ENCODE peak calls at places on chromosomes 13 and 19, in five cellular contexts. J is K562, B is IMR-90, N is A549, X is HepG2. F is an unnamed sample.

GRCh38 chr19:11457115-11457514 is 21.7 kb downstream of the PRKCSH start:
- DNase-seq in J (peak; percentile 42), B (no peak), N (no peak), X (no peak), F (no peak)

GRCh38 chr19:33486936-33487793 is 34.4 kb downstream of the PEPD start:
- DNase-seq in J (no peak), B (no peak), N (no peak), X (no peak), F (no peak)

GRCh38 chr13:50928609-50929274 is 19.2 kb downstream of the RNASEH2B start:
- DNase-seq in J (no peak), B (no peak), N (no peak), X (no peak), F (no peak)

GRCh38 chr13:100753391-100753790 is 78.8 kb upstream of the TMTC4 start:
- DNase-seq in J (no peak), B (no peak), N (no peak), X (no peak), F (no peak)

GRCh38 chr13:34310539-34310938 is 492.6 kb downstream of the RFC3 start:
- DNase-seq in J (no peak), B (no peak), N (no peak), X (no peak), F (no peak)

GRCh38 chr19:45505151-45505995 is 1.9 kb upstream of the VASP start:
- DNase-seq in J (no peak), B (peak; percentile 58), N (no peak), X (no peak), F (no peak)

GRCh38 chr19:29418106-29418684 is 107.6 kb upstream of the VSTM2B start:
- DNase-seq in J (no peak), B (no peak), N (no peak), X (no peak), F (no peak)

GRCh38 chr13:42418184-42418583 is 146.2 kb downstream of the AKAP11 start:
- DNase-seq in J (no peak), B (no peak), N (no peak), X (no peak), F (no peak)

GRCh38 chr13:30998548-30999140 is 66.2 kb downstream of the TEX26 start:
- DNase-seq in J (no peak), B (peak; percentile 73), N (no peak), X (no peak), F (no peak)

GRCh38 chr19:39405261-39405912 is 1.3 kb upstream of the ZFP36 start:
- DNase-seq in J (no peak), B (no peak), N (no peak), X (no peak), F (no peak)

GRCh38 chr13:76887070-76887563 is 912 bp upstream of the KCTD12 start:
- DNase-seq in J (no peak), B (no peak), N (no peak), X (no peak), F (peak; percentile 42)
- TF ChIP-seq BHLHE40 in J (no peak), B (no peak), N (no peak), X (no peak), F (no peak)

GRCh38 chr13:24851546-24851945 is 87.6 kb downstream of the RNF17 start:
- DNase-seq in J (no peak), B (peak; percentile 61), N (no peak), X (no peak), F (no peak)
- TF ChIP-seq BHLHE40 in J (no peak), B (no peak), N (no peak), X (no peak), F (no peak)

GRCh38 chr13:114304346-114305034 is 9.8 kb upstream of the CHAMP1 start:
- DNase-seq in J (no peak), B (no peak), N (no peak), X (no peak), F (no peak)
- TF ChIP-seq BHLHE40 in J (no peak), B (no peak), N (no peak), X (no peak), F (no peak)

DNA sequence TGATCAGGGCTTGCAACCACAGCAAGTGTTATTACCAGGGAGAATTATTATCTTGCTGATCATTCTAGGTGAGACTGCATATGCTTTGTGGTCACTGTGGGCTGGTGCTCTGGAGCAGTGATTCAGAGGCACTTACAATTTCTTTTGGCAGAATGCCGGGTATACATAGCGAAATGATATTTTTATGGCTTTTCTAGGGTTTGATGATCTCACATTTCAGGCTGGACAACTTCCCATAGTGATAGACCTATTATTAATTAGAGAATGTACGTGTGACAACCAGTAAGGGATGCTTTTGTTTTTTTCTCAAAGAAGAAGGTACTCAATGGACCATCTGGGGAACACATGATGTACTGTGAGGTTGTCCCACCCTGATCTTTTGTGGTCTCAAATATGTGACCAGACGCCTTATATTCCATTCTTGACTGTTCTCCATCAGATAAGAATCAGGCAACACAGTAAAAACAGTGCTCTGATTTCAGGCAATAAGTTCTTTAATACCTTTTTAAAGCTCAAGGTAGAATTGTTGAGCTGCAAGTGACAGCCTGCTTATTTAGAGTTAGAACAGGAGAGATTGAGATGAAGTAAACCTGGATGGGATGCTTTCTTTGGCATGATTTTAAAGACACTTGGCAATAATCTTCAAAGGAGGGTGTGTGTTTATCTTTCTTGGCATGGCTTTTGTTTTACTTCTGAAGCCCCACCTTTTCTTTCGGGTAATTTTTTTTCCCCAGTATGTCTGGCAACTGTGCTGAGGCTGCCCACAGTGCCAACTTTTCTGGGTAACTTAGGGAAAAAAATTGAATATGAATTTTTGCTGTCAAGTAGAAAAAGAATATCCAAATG is 27.4 kb upstream of the SCEL start:
- DNase-seq in J (no peak), B (peak; percentile 49), N (no peak), X (no peak), F (no peak)
- TF ChIP-seq BHLHE40 in J (no peak), B (no peak), N (no peak), X (no peak), F (no peak)

GRCh38 chr13:114124921-114125320 is 7.5 kb downstream of the RASA3 start:
- DNase-seq in J (no peak), B (peak; percentile 95), N (no peak), X (no peak), F (no peak)
- TF ChIP-seq BHLHE40 in J (no peak), B (peak; percentile 58), N (no peak), X (no peak), F (no peak)

GRCh38 chr19:18503337-18503970 is 18.4 kb downstream of the ELL start:
- DNase-seq in J (no peak), B (no peak), N (no peak), X (no peak), F (no peak)
- TF ChIP-seq BHLHE40 in J (no peak), B (no peak), N (no peak), X (no peak), F (no peak)

GRCh38 chr13:109427695-109428094 is 358.7 kb downstream of the IRS2 start:
- DNase-seq in J (no peak), B (no peak), N (no peak), X (no peak), F (no peak)

GRCh38 chr13:109426690-109426990 is 359.7 kb downstream of the IRS2 start:
- DNase-seq in J (no peak), B (no peak), N (no peak), X (no peak), F (no peak)

GRCh38 chr13:109425821-109426689 is 360.3 kb downstream of the IRS2 start:
- DNase-seq in J (no peak), B (no peak), N (no peak), X (no peak), F (no peak)

GRCh38 chr13:109428146-109428545 is 358.2 kb downstream of the IRS2 start:
- DNase-seq in J (no peak), B (no peak), N (no peak), X (no peak), F (no peak)

DNA sequence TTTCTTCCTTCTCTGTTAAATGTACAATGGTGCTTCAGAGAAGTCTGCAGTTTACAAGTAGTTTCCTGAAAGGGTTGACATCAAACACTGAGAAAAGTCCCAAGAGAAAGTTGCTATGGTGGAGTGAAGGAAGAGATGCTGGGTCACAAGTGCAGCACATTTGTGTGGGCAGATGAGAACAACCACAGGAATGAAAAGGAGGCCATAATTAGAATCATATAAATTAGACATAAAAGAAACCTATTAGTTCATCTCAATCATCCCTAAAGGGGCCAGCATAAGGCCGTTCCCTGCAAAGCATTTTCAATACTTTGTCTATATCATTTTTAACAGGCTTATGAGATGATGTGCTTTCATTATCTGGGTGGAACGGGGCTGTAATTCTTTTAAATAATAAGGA is 359.2 kb downstream of the IRS2 start:
- DNase-seq in J (no peak), B (no peak), N (no peak), X (no peak), F (no peak)
- TF ChIP-seq BHLHE40 in J (no peak), B (peak; percentile 13), N (no peak), X (no peak), F (no peak)

DNA sequence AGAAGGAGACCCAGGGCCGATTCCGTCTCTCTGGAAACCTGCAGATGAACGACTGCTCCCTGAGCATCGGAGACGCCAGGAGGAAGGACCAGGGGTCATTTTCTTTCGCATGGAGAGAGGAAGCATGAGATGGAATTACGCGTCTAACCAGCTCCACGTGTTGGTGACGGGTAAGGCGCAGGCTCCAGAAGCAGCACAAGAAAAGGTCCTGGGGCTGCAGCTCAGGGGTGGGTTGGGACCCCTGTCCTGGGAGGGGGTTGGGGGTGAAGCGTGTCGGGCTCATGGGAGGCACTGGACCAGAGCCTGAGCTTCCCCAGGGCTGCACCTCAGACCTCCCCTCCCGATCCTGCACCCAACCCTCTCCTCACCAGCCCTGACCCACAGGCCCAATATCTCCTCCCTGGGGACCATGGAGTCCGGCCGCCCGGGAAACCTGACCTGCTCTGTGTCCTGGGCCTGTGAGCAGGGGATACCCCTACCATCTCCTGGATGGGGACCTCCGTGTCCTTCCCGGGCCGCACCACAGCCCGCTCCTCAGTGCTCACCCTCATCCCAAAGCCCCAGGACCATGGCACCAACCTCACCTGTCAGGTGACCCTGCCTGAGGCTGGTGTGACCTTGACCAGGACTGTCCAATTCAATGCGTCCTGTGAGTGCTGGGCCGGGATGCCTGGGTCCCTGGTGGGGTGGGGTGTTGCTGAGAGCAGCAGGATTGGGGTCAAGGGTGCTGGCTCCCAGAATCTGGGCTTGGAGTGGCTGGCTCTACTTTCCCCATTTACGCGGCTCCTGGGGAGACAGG is 39.6 kb upstream of the CD33 start:
- DNase-seq in J (no peak), B (no peak), N (no peak), X (no peak), F (no peak)
- TF ChIP-seq BHLHE40 in J (no peak), B (no peak), N (no peak), X (no peak), F (no peak)

GRCh38 chr19:56637976-56638555 is 4.9 kb upstream of the SMIM17 start:
- DNase-seq in J (peak; percentile 51), B (peak; percentile 65), N (peak; percentile 21), X (peak; percentile 54), F (peak; percentile 53)
- TF ChIP-seq BHLHE40 in J (peak; percentile 20), B (peak; percentile 23), N (no peak), X (peak; percentile 21), F (no peak)

F was measured in HEK293T.